ENCODE peak calls at places on chromosome 14, in six cellular contexts. O, Y, L, X, Z and M are unnamed samples. For H3K27me3, the result is how much of the 10 kb centered on the place peaks cover.

GRCh38 chr14:77965050-77965449 is 165.1 kb downstream of the ADCK1 start:
- DNase-seq in O (no peak), Y (no peak), L (no peak), X (no peak), Z (no peak), M (no peak)

GRCh38 chr14:75401356-75401755 is 26.5 kb upstream of the JDP2 start:
- DNase-seq in O (no peak), Y (peak), L (no peak), X (no peak), Z (no peak), M (no peak)

GRCh38 chr14:76772300-76773187 is 11.3 kb downstream of the VASH1 start:
- DNase-seq in O (no peak), Y (no peak), L (no peak), X (no peak), Z (peak), M (no peak)

GRCh38 chr14:62056789-62057188 is 294.6 kb downstream of the SNAPC1 start:
- DNase-seq in O (no peak), Y (no peak), L (no peak), X (no peak), Z (no peak), M (no peak)

GRCh38 chr14:94054936-94055335 is 26.1 kb downstream of the DDX24 start:
- DNase-seq in O (no peak), Y (no peak), L (no peak), X (no peak), Z (peak), M (no peak)

GRCh38 chr14:68893566-68893965 is 85.5 kb downstream of the ACTN1 start:
- DNase-seq in O (no peak), Y (no peak), L (no peak), X (no peak), Z (no peak), M (no peak)

GRCh38 chr14:97458302-97459137 is 661.3 kb downstream of the VRK1 start:
- DNase-seq in O (no peak), Y (no peak), L (peak), X (no peak), Z (no peak), M (no peak)

GRCh38 chr14:21039585-21040369 is 2.4 kb upstream of the RNASE7 start:
- DNase-seq in O (no peak), Y (peak), L (no peak), X (peak), Z (no peak), M (peak)

GRCh38 chr14:53951661-53952265 is 4.9 kb downstream of the BMP4 start:
- DNase-seq in O (no peak), Y (no peak), L (no peak), X (no peak), Z (no peak), M (no peak)

GRCh38 chr14:93717968-93718320 is 70.3 kb downstream of the PRIMA1 start:
- DNase-seq in O (no peak), Y (no peak), L (no peak), X (no peak), Z (no peak), M (no peak)

GRCh38 chr14:58557242-58557641 is 80.5 kb upstream of the DACT1 start:
- DNase-seq in O (no peak), Y (no peak), L (no peak), X (no peak), Z (no peak), M (no peak)

GRCh38 chr14:50396636-50397460 is at the start of gene CDKL1:
- DNase-seq in O (peak), Y (peak), L (peak), X (peak), Z (peak), M (peak)

GRCh38 chr14:58107947-58108552 is 44.0 kb downstream of the ARMH4 start:
- DNase-seq in O (no peak), Y (peak), L (no peak), X (peak), Z (no peak), M (no peak)

GRCh38 chr14:98984719-98985041 is 287.3 kb downstream of the BCL11B start:
- DNase-seq in O (no peak), Y (no peak), L (peak), X (no peak), Z (no peak), M (no peak)

GRCh38 chr14:68583527-68584275 is 209.2 kb downstream of the ZFP36L1 start:
- DNase-seq in O (no peak), Y (no peak), L (no peak), X (no peak), Z (peak), M (no peak)

GRCh38 chr14:62308927-62309326 is 546.7 kb downstream of the SNAPC1 start:
- DNase-seq in O (no peak), Y (no peak), L (no peak), X (no peak), Z (no peak), M (no peak)

GRCh38 chr14:22598896-22599244 is 770 bp downstream of the ABHD4 start:
- DNase-seq in O (no peak), Y (no peak), L (no peak), X (peak), Z (peak), M (peak)

GRCh38 chr14:74955229-74955999 is at the start of gene PGF:
- DNase-seq in O (no peak), Y (peak), L (peak), X (peak), Z (peak), M (peak)

GRCh38 chr14:54435500-54435981 is 5.6 kb downstream of the CNIH1 start:
- DNase-seq in O (no peak), Y (no peak), L (no peak), X (no peak), Z (no peak), M (no peak)

GRCh38 chr14:95157987-95158712 is 821 bp upstream of the DICER1 start:
- DNase-seq in O (no peak), Y (peak), L (no peak), X (no peak), Z (no peak), M (peak)

GRCh38 chr14:26917086-26917485 is 319.3 kb upstream of the NOVA1 start:
- DNase-seq in O (no peak), Y (peak), L (no peak), X (no peak), Z (no peak), M (no peak)

GRCh38 chr14:68358978-68359861 is 433.6 kb downstream of the ZFP36L1 start:
- DNase-seq in O (no peak), Y (no peak), L (no peak), X (no peak), Z (no peak), M (no peak)

GRCh38 chr14:23751591-23751990 is 115.4 kb downstream of the DHRS2 start:
- DNase-seq in O (no peak), Y (no peak), L (no peak), X (no peak), Z (no peak), M (no peak)

GRCh38 chr14:90287791-90288190 is 31.4 kb downstream of the PSMC1 start:
- DNase-seq in O (no peak), Y (no peak), L (no peak), X (no peak), Z (no peak), M (no peak)

GRCh38 chr14:76882646-76883045 is 56.4 kb downstream of the LRRC74A start:
- DNase-seq in O (no peak), Y (no peak), L (no peak), X (no peak), Z (no peak), M (no peak)

GRCh38 chr14:74856366-74856765 is 19.6 kb downstream of the PROX2 start:
- DNase-seq in O (no peak), Y (no peak), L (no peak), X (no peak), Z (no peak), M (no peak)

GRCh38 chr14:51552768-51553426 is 98.8 kb upstream of the FRMD6 start:
- DNase-seq in O (peak), Y (peak), L (no peak), X (peak), Z (no peak), M (no peak)

GRCh38 chr14:71117839-71118743 is 210.8 kb downstream of the PCNX1 start:
- DNase-seq in O (no peak), Y (peak), L (no peak), X (no peak), Z (no peak), M (peak)

GRCh38 chr14:34794217-34794616 is 79.8 kb upstream of the CFL2 start:
- DNase-seq in O (no peak), Y (no peak), L (no peak), X (no peak), Z (no peak), M (no peak)

GRCh38 chr14:59046746-59047145 is 141.7 kb upstream of the DAAM1 start:
- DNase-seq in O (no peak), Y (no peak), L (no peak), X (no peak), Z (no peak), M (no peak)

GRCh38 chr14:54117924-54118323 is 161.3 kb upstream of the BMP4 start:
- DNase-seq in O (no peak), Y (no peak), L (no peak), X (no peak), Z (no peak), M (no peak)

GRCh38 chr14:77018785-77019184 is 9.7 kb downstream of the IRF2BPL start:
- DNase-seq in O (no peak), Y (no peak), L (no peak), X (no peak), Z (no peak), M (no peak)

GRCh38 chr14:74612346-74613021 is 447 bp upstream of the LTBP2 start:
- DNase-seq in O (peak), Y (peak), L (peak), X (peak), Z (peak), M (peak)

DNA sequence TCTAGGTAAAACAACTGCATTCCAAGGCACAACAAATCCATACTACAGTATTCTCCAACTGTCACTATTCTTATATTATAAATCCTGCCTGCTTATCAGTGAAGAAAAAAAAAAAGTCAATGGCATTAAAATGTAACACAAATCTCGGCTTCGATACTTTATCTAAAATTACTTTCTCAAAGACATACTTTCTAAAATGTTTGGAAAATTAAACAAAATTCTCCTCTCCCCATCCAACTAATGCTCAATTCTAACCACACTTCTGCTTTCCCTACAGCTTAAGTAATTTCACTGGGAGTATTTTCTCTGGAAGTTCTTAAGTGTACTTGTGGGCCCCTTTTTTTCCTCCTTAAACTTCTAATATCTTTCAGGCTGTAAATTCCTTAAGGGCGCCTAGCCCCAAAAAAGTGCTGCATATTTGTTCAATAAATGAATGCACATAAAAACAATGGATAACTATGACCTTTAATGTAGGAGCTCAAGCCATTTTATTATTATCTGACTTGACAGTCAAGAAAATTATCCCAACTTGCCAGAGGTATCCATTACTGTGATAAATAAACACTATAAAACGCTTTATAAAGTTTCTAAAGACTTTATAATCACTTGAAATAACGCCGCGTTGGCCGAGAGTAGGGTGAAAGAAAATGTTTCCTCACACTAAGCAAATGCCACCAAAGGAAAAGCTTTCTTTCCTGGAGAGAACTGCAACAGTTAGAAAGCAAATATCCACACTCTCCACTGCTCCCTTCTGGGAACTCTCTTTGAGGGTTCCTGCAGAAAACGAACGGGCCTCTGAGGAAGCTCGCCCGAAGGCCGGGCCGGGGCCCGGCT is 954 bp downstream of the HEATR5A start:
- DNase-seq in O (no peak), Y (no peak), L (no peak), X (no peak), Z (no peak), M (no peak)
- H3K4me3 ChIP-seq in O (peak), Y (peak), L (peak), X (peak), Z (peak), M (peak)

DNA sequence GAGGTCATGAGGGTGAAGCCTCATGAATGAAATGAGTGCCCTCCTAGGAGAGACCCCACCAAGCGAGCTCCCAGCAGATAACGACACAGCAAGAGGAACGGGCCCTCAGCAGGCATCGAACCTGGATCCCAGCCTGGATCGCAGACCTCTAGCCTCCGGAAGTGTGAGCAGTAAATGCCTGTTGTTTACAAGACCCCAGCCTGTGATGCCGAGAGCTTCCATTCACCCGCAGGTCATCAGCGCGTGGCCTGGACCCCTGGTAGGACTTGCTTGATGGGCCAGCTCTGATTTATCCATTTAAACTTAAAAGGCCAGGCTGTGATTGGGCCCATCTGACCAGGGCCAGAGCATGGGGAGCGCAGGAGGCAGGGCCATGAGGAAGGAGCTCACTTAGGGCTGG is 7.0 kb downstream of the TMEM179 start:
- DNase-seq in O (no peak), Y (no peak), L (no peak), X (no peak), Z (no peak), M (no peak)
- H3K27me3 ChIP-seq in O (under half), Y (under half), L (under half), X (under half), Z (under half), M (under half)

GRCh38 chr14:84453541-84453940 is 1076.4 kb upstream of the FLRT2 start:
- DNase-seq in O (no peak), Y (no peak), L (no peak), X (no peak), Z (no peak), M (no peak)

GRCh38 chr14:84454114-84454513 is 1075.8 kb upstream of the FLRT2 start:
- DNase-seq in O (no peak), Y (no peak), L (no peak), X (no peak), Z (no peak), M (no peak)

DNA sequence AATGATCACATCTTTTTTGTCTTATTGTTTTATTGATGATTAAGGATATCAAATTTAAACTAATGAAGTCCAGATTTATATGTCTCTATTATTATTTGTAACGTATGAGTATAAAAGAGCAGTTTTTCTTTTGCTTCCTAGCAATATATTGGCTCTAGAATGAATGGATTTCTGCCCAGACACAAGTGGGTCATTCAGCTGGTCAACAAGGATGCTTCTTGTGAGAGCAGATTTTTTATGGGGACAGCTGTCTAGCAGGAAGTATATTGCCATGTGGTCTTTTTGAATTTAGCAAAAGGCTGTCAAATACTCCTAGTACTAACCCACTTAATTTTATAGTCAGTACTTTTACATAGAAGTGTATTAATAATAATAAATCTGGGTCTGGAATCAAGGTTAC is 1071.1 kb upstream of the FLRT2 start:
- DNase-seq in O (no peak), Y (no peak), L (no peak), X (no peak), Z (no peak), M (no peak)
- H3K4me3 ChIP-seq in O (no peak), Y (no peak), L (no peak), X (no peak), Z (no peak), M (no peak)

DNA sequence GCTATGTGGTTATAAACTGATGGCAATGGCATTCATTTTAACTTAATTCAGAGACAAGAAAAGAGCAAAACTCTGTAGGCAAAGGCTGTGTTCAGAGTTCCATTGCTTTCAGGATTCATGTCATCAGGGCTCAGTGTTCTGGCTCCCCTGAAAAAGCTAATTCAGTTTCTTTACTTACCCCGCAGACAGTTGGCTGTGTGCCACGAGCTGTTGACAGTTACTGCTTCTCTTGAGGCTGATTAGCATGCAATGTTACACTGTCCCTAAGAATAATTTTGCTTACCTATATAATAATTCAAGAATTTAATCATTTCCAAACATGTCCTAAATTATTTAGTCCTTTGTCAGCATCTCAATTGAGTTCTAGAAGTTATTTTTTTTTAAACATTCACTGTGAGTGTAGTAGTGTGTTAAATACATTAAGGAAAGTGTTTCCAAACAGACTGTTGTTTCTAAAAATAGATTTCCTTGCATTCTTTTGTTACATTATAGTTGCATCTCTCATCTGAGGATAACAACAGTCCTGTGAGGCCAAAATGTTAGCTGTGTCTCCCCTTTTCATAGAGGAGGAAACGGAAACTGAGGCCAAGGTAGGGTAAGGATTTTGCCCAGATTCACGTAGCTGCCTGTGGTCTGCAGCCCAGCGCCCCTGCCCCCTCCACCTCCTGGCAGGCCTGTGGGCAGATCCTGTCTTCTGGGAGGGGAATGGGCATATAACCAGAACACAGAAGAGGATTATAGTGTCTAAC is 98.6 kb downstream of the PELI2 start:
- DNase-seq in O (no peak), Y (peak), L (no peak), X (peak), Z (peak), M (no peak)
- H3K27me3 ChIP-seq in O (under half), Y (under half), L (under half), X (under half), Z (under half), M (under half)

DNA sequence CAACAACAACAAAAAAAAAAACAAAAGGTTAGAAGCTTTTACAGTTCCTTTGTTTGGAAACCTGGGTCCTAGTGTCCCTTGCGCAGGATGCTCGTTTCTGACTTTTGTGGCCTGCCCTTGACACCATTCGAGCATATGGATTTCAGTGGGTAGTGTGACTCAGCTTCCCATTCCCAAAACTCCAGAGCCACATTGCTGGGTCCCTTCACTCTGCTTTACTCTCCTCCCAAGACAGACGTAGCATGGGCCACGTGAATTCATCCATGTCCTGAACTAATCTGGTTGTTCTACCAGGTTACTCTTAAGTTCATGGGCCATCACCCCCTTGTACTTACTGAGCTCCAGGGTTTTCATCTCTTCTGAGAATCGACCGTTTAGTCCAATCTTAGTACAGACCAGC is 68.0 kb upstream of the MAX start:
- DNase-seq in O (no peak), Y (no peak), L (no peak), X (no peak), Z (no peak), M (no peak)
- H3K4me3 ChIP-seq in O (no peak), Y (peak), L (peak), X (no peak), Z (no peak), M (no peak)

DNA sequence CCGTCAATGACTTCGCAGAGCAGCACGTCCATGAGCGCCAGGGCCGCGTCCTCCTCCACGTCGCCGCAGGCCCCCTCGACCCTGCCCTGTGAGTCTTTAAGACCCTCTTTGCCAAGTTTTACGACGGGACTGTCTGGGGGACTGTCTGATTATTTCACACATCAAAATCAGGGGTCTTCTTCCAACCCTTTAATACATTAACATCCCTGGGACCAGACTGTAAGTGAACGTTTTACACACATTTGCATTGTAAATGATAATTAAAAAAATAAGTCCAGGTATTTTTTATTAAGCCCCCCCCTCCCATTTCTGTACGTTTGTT is 1.9 kb downstream of the FOXG1 start:
- DNase-seq in O (no peak), Y (no peak), L (no peak), X (no peak), Z (no peak), M (no peak)
- H3K27me3 ChIP-seq in O (under half), Y (under half), L (under half), X (half or more), Z (under half), M (under half)

DNA sequence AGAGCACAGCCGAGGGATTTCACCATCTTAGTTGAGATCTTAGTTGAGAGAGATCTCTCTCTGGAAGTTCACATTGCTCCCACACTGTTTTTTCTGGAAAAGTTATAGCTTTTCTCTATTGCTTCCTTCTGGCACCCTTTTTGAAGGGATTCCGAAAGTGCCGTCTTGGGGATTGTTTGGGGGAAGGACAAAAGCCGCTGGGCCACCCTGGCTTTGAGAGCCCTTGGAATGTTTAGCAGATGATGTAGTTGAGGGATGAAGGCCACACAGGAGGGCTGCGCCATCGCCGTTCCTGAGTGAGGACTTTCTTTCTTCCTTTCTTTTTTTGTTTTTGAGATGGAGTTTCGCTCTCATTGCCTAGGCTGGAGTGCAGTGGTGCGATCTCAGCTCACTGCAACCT is 17.7 kb downstream of the PLEKHG3 start:
- DNase-seq in O (peak), Y (no peak), L (no peak), X (no peak), Z (no peak), M (no peak)
- H3K4me3 ChIP-seq in O (no peak), Y (no peak), L (no peak), X (no peak), Z (no peak), M (no peak)